ENCODE peak calls at places on chromosomes 16 and 17, in ten cellular contexts. G is thyroid gland, U is heart left ventricle, T is breast epithelium, H is spleen, L is A549, O is gastrocnemius medialis, Y is HCT116, N is GM12878, J is body of pancreas. D is an unnamed sample.

GRCh38 chr16:87056083-87056482 is 261.1 kb downstream of the C16orf95 start:
- DNase-seq in G (no peak), U (no peak), T (peak), H (no peak), L (peak), O (no peak), Y (no peak), N (no peak), J (no peak), D (no peak)

GRCh38 chr16:12907670-12908233 is 6.4 kb downstream of the SHISA9 start:
- DNase-seq in G (no peak), U (no peak), T (no peak), H (no peak), L (peak), O (no peak), Y (no peak), N (no peak), J (no peak), D (no peak)

GRCh38 chr17:58229881-58230280 is 8.5 kb upstream of the LPO start:
- DNase-seq in G (no peak), U (no peak), T (no peak), H (no peak), L (no peak), O (no peak), Y (no peak), N (no peak), J (no peak), D (no peak)

GRCh38 chr17:14052886-14053615 is 16.3 kb upstream of the COX10 start:
- DNase-seq in G (no peak), U (no peak), T (no peak), H (no peak), L (no peak), O (no peak), Y (no peak), N (no peak), J (no peak), D (no peak)

GRCh38 chr17:38605852-38606645 is at the start of gene SRCIN1:
- DNase-seq in G (peak), U (peak), T (no peak), H (peak), L (peak), O (no peak), Y (no peak), N (no peak), J (peak), D (no peak)

GRCh38 chr17:57925361-57925990 is 29.7 kb downstream of the CUEDC1 start:
- DNase-seq in G (peak), U (no peak), T (no peak), H (no peak), L (no peak), O (no peak), Y (no peak), N (no peak), J (no peak), D (no peak)

GRCh38 chr17:43467981-43468541 is 15.7 kb upstream of the DHX8 start:
- DNase-seq in G (peak), U (no peak), T (no peak), H (no peak), L (no peak), O (no peak), Y (no peak), N (no peak), J (no peak), D (no peak)

GRCh38 chr16:12819126-12820117 is 15.7 kb upstream of the CPPED1 start:
- DNase-seq in G (peak), U (peak), T (peak), H (peak), L (peak), O (peak), Y (peak), N (peak), J (peak), D (no peak)

GRCh38 chr17:34390649-34391048 is 27.6 kb upstream of the CCL1 start:
- DNase-seq in G (no peak), U (no peak), T (no peak), H (no peak), L (no peak), O (no peak), Y (no peak), N (no peak), J (no peak), D (no peak)

GRCh38 chr16:3950343-3951193 is 70.1 kb upstream of the CREBBP start:
- DNase-seq in G (peak), U (peak), T (peak), H (no peak), L (peak), O (peak), Y (no peak), N (no peak), J (peak), D (no peak)

GRCh38 chr17:42937712-42938596 is 26.3 kb downstream of the AARSD1 start:
- DNase-seq in G (peak), U (peak), T (no peak), H (no peak), L (peak), O (no peak), Y (peak), N (no peak), J (peak), D (no peak)

GRCh38 chr16:60041671-60042070 is 1307.6 kb upstream of the GOT2 start:
- DNase-seq in G (no peak), U (no peak), T (no peak), H (no peak), L (no peak), O (no peak), Y (no peak), N (no peak), J (no peak), D (no peak)

GRCh38 chr17:60154616-60155426 is 5.0 kb downstream of the CA4 start:
- DNase-seq in G (no peak), U (peak), T (no peak), H (peak), L (no peak), O (no peak), Y (no peak), N (no peak), J (peak), D (no peak)

GRCh38 chr17:82859431-82860403 is 19.9 kb upstream of the ZNF750 start:
- DNase-seq in G (peak), U (no peak), T (no peak), H (peak), L (peak), O (no peak), Y (peak), N (peak), J (no peak), D (no peak)

GRCh38 chr17:19242323-19242722 is 5.2 kb downstream of the EPN2 start:
- DNase-seq in G (no peak), U (no peak), T (peak), H (no peak), L (no peak), O (no peak), Y (peak), N (no peak), J (no peak), D (no peak)

GRCh38 chr17:350706-351435 is 1.7 kb downstream of the RPH3AL start:
- DNase-seq in G (peak), U (peak), T (no peak), H (peak), L (peak), O (peak), Y (no peak), N (no peak), J (peak), D (no peak)

GRCh38 chr16:24700549-24701392 is 28.7 kb upstream of the TNRC6A start:
- DNase-seq in G (peak), U (peak), T (peak), H (no peak), L (peak), O (peak), Y (peak), N (no peak), J (peak), D (peak)

DNA sequence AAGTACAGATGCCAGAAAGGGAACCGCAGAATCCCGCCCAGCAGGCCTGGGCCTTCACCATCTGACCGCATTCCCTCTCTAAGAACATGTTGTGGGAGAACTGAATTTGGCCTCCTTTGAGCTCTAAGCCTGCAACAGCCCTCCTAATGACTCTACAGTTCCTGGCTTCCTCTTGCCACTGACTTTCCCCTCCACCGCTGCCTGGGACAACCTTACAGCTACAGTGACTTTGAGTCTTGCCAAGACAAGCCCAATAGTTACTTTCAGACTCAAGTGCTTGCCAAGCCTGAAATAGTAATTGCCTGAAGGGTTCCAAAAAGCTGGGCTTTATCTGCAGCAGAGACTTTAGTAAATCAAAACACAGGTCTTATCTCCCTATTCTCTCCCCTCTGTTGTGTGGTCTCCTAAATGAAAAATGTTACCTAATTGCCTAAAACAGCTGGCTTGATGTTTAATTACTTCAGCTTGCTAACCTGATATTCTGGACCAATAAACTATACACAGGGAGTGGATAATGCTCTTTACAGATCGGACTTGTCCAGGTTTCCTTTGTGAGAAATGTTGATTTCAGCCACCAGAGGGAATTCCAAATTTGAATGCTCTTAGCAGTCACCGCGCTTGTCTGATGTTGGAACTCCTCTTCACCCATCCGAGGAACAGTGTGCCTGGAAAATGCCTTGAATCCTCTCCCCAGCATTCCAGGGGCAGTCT is 85.1 kb upstream of the TBX2 start:
- DNase-seq in G (peak), U (peak), T (no peak), H (no peak), L (no peak), O (peak), Y (no peak), N (no peak), J (peak), D (no peak)
- TF ChIP-seq CTCF in G (peak), U (peak), T (peak), H (no peak), L (no peak), O (no peak), Y (no peak), N (no peak), J (no peak), D (no peak)

GRCh38 chr16:1310832-1311200 is 1.4 kb downstream of the UBE2I start:
- DNase-seq in G (peak), U (no peak), T (no peak), H (peak), L (no peak), O (no peak), Y (no peak), N (no peak), J (no peak), D (no peak)
- H3K27ac ChIP-seq in G (no peak), U (peak), T (peak), H (peak), L (peak), O (peak), Y (peak), N (peak), J (no peak), D (peak)

GRCh38 chr16:67431077-67431804 is at the start of gene HSD11B2:
- DNase-seq in G (peak), U (peak), T (no peak), H (peak), L (peak), O (no peak), Y (peak), N (no peak), J (peak), D (no peak)
- TF ChIP-seq POLR2A in G (peak), U (no peak), T (no peak), H (no peak), L (no peak), O (peak), Y (no peak), N (no peak), J (peak), D (no peak)

GRCh38 chr17:77604301-77605031 is 354.0 kb upstream of the TNRC6C start:
- DNase-seq in G (no peak), U (no peak), T (no peak), H (peak), L (no peak), O (no peak), Y (no peak), N (no peak), J (no peak), D (no peak)

GRCh38 chr17:77608431-77608830 is 350.1 kb upstream of the TNRC6C start:
- DNase-seq in G (no peak), U (no peak), T (no peak), H (peak), L (no peak), O (no peak), Y (no peak), N (no peak), J (no peak), D (no peak)

GRCh38 chr17:77606146-77606864 is 352.2 kb upstream of the TNRC6C start:
- DNase-seq in G (no peak), U (no peak), T (no peak), H (no peak), L (no peak), O (no peak), Y (no peak), N (no peak), J (no peak), D (no peak)

GRCh38 chr17:77607606-77608005 is 350.9 kb upstream of the TNRC6C start:
- DNase-seq in G (no peak), U (no peak), T (no peak), H (peak), L (no peak), O (no peak), Y (no peak), N (no peak), J (no peak), D (no peak)

DNA sequence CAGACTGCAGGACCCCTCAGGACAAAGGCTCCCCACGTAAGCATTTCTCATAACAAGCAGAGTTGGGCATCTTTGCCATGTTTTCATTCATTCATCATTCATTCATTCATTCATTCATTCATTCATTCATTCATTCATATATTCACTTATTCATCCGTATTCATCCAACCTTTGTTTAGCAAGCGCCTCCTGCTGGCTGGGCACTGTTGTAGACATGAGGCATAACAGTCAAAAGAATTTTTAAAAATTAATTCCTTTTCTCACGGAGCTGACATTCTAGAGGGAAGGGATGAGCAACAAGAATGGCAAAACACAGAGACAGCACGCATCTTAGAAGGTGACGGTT is 351.7 kb upstream of the TNRC6C start:
- DNase-seq in G (no peak), U (no peak), T (no peak), H (no peak), L (no peak), O (no peak), Y (no peak), N (no peak), J (no peak), D (no peak)
- TF ChIP-seq CTCF in G (no peak), U (no peak), T (no peak), H (no peak), L (no peak), O (no peak), Y (peak), N (no peak), J (no peak), D (no peak)